ENCODE peak calls at places on chromosome 20, in seven cellular contexts. L is effector memory CD8-positive, alpha-beta T cell; G is uterus; R is memory B cell; A is DMS153; D is NCI-H1417; Z is Panc1. S is an unnamed sample.

GRCh38 chr20:467755-468154 is 5.4 kb upstream of the TBC1D20 start:
- DNase-seq in L (no peak), G (no peak), R (no peak), A (no peak), D (no peak), Z (no peak), S (no peak)

GRCh38 chr20:9031951-9032350 is 36.9 kb upstream of the PLCB4 start:
- DNase-seq in L (no peak), G (no peak), R (no peak), A (no peak), D (no peak), Z (no peak), S (no peak)

GRCh38 chr20:48153523-48153922 is 368.2 kb upstream of the SULF2 start:
- DNase-seq in L (no peak), G (no peak), R (no peak), A (peak; percentile 92), D (peak; percentile 70), Z (no peak), S (peak; percentile 18)

GRCh38 chr20:17756529-17756928 is 56.8 kb downstream of the BANF2 start:
- DNase-seq in L (no peak), G (no peak), R (no peak), A (no peak), D (no peak), Z (no peak), S (no peak)

GRCh38 chr20:43528258-43528875 is 20.9 kb downstream of the L3MBTL1 start:
- DNase-seq in L (no peak), G (no peak), R (no peak), A (no peak), D (no peak), Z (no peak), S (no peak)

GRCh38 chr20:43749734-43750294 is 23.0 kb upstream of the GTSF1L start:
- DNase-seq in L (peak; percentile 85), G (peak; percentile 57), R (peak; percentile 83), A (peak; percentile 24), D (peak; percentile 81), Z (peak; percentile 27), S (peak; percentile 17)

GRCh38 chr20:50053790-50054547 is 59.0 kb downstream of the UBE2V1 start:
- DNase-seq in L (no peak), G (no peak), R (no peak), A (no peak), D (no peak), Z (no peak), S (no peak)

GRCh38 chr20:34581341-34582189 is 23.0 kb downstream of the MAP1LC3A start:
- DNase-seq in L (no peak), G (no peak), R (no peak), A (peak; percentile 57), D (peak; percentile 51), Z (no peak), S (no peak)

GRCh38 chr20:37303637-37304036 is 14.2 kb downstream of the MANBAL start:
- DNase-seq in L (no peak), G (no peak), R (no peak), A (peak; percentile 45), D (peak; percentile 63), Z (no peak), S (peak; percentile 29)

GRCh38 chr20:45301824-45302251 is 4.8 kb upstream of the RBPJL start:
- DNase-seq in L (no peak), G (no peak), R (no peak), A (no peak), D (peak; percentile 15), Z (no peak), S (no peak)

GRCh38 chr20:24790746-24791283 is 158.3 kb upstream of the CST7 start:
- DNase-seq in L (no peak), G (no peak), R (no peak), A (no peak), D (no peak), Z (no peak), S (no peak)

GRCh38 chr20:6940052-6940451 is 172.6 kb downstream of the BMP2 start:
- DNase-seq in L (no peak), G (no peak), R (no peak), A (no peak), D (no peak), Z (no peak), S (no peak)

GRCh38 chr20:58048096-58048702 is 180.3 kb downstream of the ANKRD60 start:
- DNase-seq in L (no peak), G (no peak), R (no peak), A (no peak), D (no peak), Z (no peak), S (no peak)

GRCh38 chr20:38601216-38602184 is at the start of gene ARHGAP40:
- DNase-seq in L (no peak), G (no peak), R (no peak), A (no peak), D (peak; percentile 31), Z (no peak), S (no peak)

GRCh38 chr20:46027245-46027853 is 1.7 kb upstream of the SLC12A5 start:
- DNase-seq in L (no peak), G (no peak), R (no peak), A (no peak), D (no peak), Z (no peak), S (no peak)

GRCh38 chr20:63594043-63594561 is 20.1 kb upstream of the HELZ2 start:
- DNase-seq in L (no peak), G (peak; percentile 47), R (no peak), A (no peak), D (no peak), Z (no peak), S (no peak)

GRCh38 chr20:47031028-47031427 is 136.4 kb downstream of the EYA2 start:
- DNase-seq in L (no peak), G (no peak), R (no peak), A (no peak), D (no peak), Z (no peak), S (no peak)

GRCh38 chr20:23368316-23369110 is 6.5 kb downstream of the GZF1 start:
- DNase-seq in L (no peak), G (no peak), R (no peak), A (no peak), D (no peak), Z (no peak), S (no peak)

GRCh38 chr20:41617059-41617921 is 887 bp downstream of the CHD6 start:
- DNase-seq in L (peak; percentile 42), G (peak; percentile 30), R (peak; percentile 27), A (no peak), D (peak; percentile 84), Z (no peak), S (no peak)

GRCh38 chr20:32062776-32063170 is 10.7 kb downstream of the HCK start:
- DNase-seq in L (no peak), G (no peak), R (no peak), A (no peak), D (no peak), Z (no peak), S (no peak)

GRCh38 chr20:3669710-3670367 is 6.6 kb upstream of the GFRA4 start:
- DNase-seq in L (no peak), G (no peak), R (no peak), A (no peak), D (no peak), Z (no peak), S (no peak)

GRCh38 chr20:23602699-23603098 is 3.0 kb downstream of the CST9 start:
- DNase-seq in L (no peak), G (no peak), R (no peak), A (no peak), D (no peak), Z (no peak), S (no peak)

GRCh38 chr20:4091332-4092135 is 76.2 kb upstream of the RNF24 start:
- DNase-seq in L (peak; percentile 22), G (peak; percentile 64), R (no peak), A (peak; percentile 14), D (no peak), Z (no peak), S (peak; percentile 46)

GRCh38 chr20:34475979-34476736 is 40.1 kb upstream of the DYNLRB1 start:
- DNase-seq in L (no peak), G (peak; percentile 52), R (peak; percentile 28), A (no peak), D (no peak), Z (no peak), S (no peak)

GRCh38 chr20:32893878-32894483 is 35.3 kb downstream of the EFCAB8 start:
- DNase-seq in L (no peak), G (no peak), R (no peak), A (no peak), D (no peak), Z (no peak), S (no peak)

GRCh38 chr20:3751664-3752385 is 15.7 kb downstream of the ADISSP start:
- DNase-seq in L (no peak), G (no peak), R (peak; percentile 21), A (peak; percentile 58), D (peak; percentile 76), Z (no peak), S (peak; percentile 76)

GRCh38 chr20:46411637-46412036 is 5.2 kb upstream of the ELMO2 start:
- DNase-seq in L (no peak), G (no peak), R (no peak), A (no peak), D (no peak), Z (no peak), S (no peak)

GRCh38 chr20:24866008-24866407 is 83.1 kb upstream of the CST7 start:
- DNase-seq in L (no peak), G (no peak), R (no peak), A (no peak), D (no peak), Z (no peak), S (no peak)